ENCODE peak calls at places on chromosomes 5 and 9, in six cellular contexts. T is activated T-cell treated with anti-CD3 and anti-CD28 coated beads for 1 hour, G is GM04504, Z is Right ventricle myocardium inferior, O is left lung, N is KBM-7. P is an unnamed sample.

GRCh38 chr9:114856942-114857315 is 51.1 kb upstream of the TNFSF15 start:
- DNase-seq in G (no peak), O (no peak), Z (no peak), T (no peak), N (no peak), P (no peak)

GRCh38 chr5:31485376-31486207 is 46.3 kb downstream of the DROSHA start:
- DNase-seq in T (no peak), O (no peak), Z (no peak), G (no peak), N (no peak), P (no peak)

GRCh38 chr5:148786456-148786855 is 40.0 kb upstream of the ADRB2 start:
- DNase-seq in Z (no peak), G (no peak), O (no peak), T (no peak), N (no peak), P (no peak)

GRCh38 chr5:375336-375920 is 53.9 kb downstream of the AHRR start:
- DNase-seq in N (no peak), G (no peak), O (no peak), T (no peak), Z (peak; percentile 30), P (peak; percentile 1)

GRCh38 chr5:126597156-126597555 is 2.1 kb upstream of the ALDH7A1 start:
- DNase-seq in Z (no peak), O (no peak), T (no peak), N (no peak), G (no peak), P (no peak)

GRCh38 chr9:124251605-124252366 is 6.0 kb upstream of the NEK6 start:
- DNase-seq in Z (no peak), N (no peak), O (peak; percentile 14), T (no peak), G (no peak), P (no peak)

GRCh38 chr9:99253772-99254431 is 31.8 kb downstream of the SEC61B start:
- DNase-seq in G (no peak), N (no peak), T (no peak), Z (no peak), O (no peak), P (peak; percentile 36)

GRCh38 chr9:111712369-111712768 is 51.0 kb downstream of the GNG10 start:
- DNase-seq in Z (no peak), O (no peak), N (no peak), T (no peak), G (no peak), P (no peak)

GRCh38 chr5:151740336-151740942 is 18.0 kb downstream of the ATOX1 start:
- DNase-seq in Z (peak; percentile 76), O (peak; percentile 69), N (peak; percentile 67), G (peak; percentile 93), T (peak; percentile 19), P (peak; percentile 10)

GRCh38 chr9:96116275-96117051 is 185.5 kb downstream of the HSD17B3 start:
- DNase-seq in Z (no peak), O (no peak), T (no peak), G (no peak), N (no peak), P (no peak)

GRCh38 chr5:53879708-53880356 is 319.4 kb downstream of the NDUFS4 start:
- DNase-seq in O (no peak), N (no peak), T (no peak), Z (no peak), G (no peak), P (no peak)

GRCh38 chr9:133246507-133247390 is 28.3 kb downstream of the ABO start:
- DNase-seq in T (no peak), Z (peak; percentile 50), N (no peak), O (no peak), G (no peak), P (no peak)

GRCh38 chr5:172496671-172497371 is 42.5 kb upstream of the SH3PXD2B start:
- DNase-seq in G (peak; percentile 10), O (peak; percentile 34), N (peak; percentile 20), Z (no peak), T (no peak), P (peak; percentile 17)

GRCh38 chr9:134320195-134320885 is 5.9 kb upstream of the RXRA start:
- DNase-seq in T (no peak), O (peak; percentile 29), G (no peak), N (no peak), Z (peak; percentile 49), P (no peak)

GRCh38 chr5:179720222-179720621 is 12.4 kb upstream of the MAML1 start:
- DNase-seq in T (no peak), G (no peak), N (no peak), Z (no peak), O (no peak), P (no peak)

GRCh38 chr9:109590945-109591344 is 92.8 kb upstream of the PTPN3 start:
- DNase-seq in N (no peak), G (no peak), O (no peak), Z (no peak), T (no peak), P (no peak)

GRCh38 chr5:15373151-15373550 is 126.8 kb upstream of the FBXL7 start:
- DNase-seq in Z (no peak), G (no peak), O (no peak), T (no peak), N (no peak), P (no peak)

GRCh38 chr5:175822225-175822624 is 49.2 kb upstream of the CPLX2 start:
- DNase-seq in G (no peak), T (no peak), Z (no peak), N (no peak), O (no peak), P (no peak)

GRCh38 chr5:41843456-41844112 is 26.6 kb downstream of the OXCT1 start:
- DNase-seq in Z (no peak), T (no peak), G (peak; percentile 38), O (no peak), N (peak; percentile 46), P (peak; percentile 19)

GRCh38 chr9:19498015-19498414 is 89.2 kb downstream of the ACER2 start:
- DNase-seq in N (no peak), T (no peak), G (peak; percentile 8), O (no peak), Z (no peak), P (no peak)

GRCh38 chr5:64971538-64971937 is 202.8 kb downstream of the CWC27 start:
- DNase-seq in G (no peak), T (no peak), N (peak; percentile 27), Z (no peak), O (no peak), P (no peak)

P was measured in CD8-positive, alpha-beta T cell.